ENCODE peak calls at places on chromosomes 2 and 18, in seven cellular contexts. One of them, this sample, is unnamed. For H3K4me1, the result is how much of the 10 kb centered on the place peaks cover.

GRCh38 chr2:85318222-85319182 is 9.3 kb downstream of the TGOLN2 start:
- DNase-seq in heart right ventricle: no peak
- DNase-seq in H9: no peak
- DNase-seq in SJSA1: no peak
- DNase-seq in CD8-positive, alpha-beta T cell: peak
- DNase-seq in fibroblast of lung: peak
- DNase-seq in small intestine: no peak
- DNase-seq in this sample: no peak

GRCh38 chr18:1483386-1483785 is 578.7 kb downstream of the ADCYAP1 start:
- DNase-seq in heart right ventricle: no peak
- DNase-seq in H9: no peak
- DNase-seq in SJSA1: no peak
- DNase-seq in CD8-positive, alpha-beta T cell: no peak
- DNase-seq in fibroblast of lung: no peak
- DNase-seq in small intestine: no peak
- DNase-seq in this sample: no peak

GRCh38 chr2:80858955-80859354 is 554.4 kb upstream of the LRRTM1 start:
- DNase-seq in heart right ventricle: no peak
- DNase-seq in H9: no peak
- DNase-seq in SJSA1: no peak
- DNase-seq in CD8-positive, alpha-beta T cell: no peak
- DNase-seq in fibroblast of lung: no peak
- DNase-seq in small intestine: no peak
- DNase-seq in this sample: no peak

GRCh38 chr2:129400825-129401224 is 578.6 kb upstream of the RAB6C start:
- DNase-seq in heart right ventricle: no peak
- DNase-seq in H9: no peak
- DNase-seq in SJSA1: no peak
- DNase-seq in CD8-positive, alpha-beta T cell: no peak
- DNase-seq in fibroblast of lung: no peak
- DNase-seq in small intestine: no peak
- DNase-seq in this sample: no peak

GRCh38 chr2:27756544-27757498 is 14.7 kb upstream of the MRPL33 start:
- DNase-seq in heart right ventricle: peak
- DNase-seq in H9: no peak
- DNase-seq in SJSA1: no peak
- DNase-seq in CD8-positive, alpha-beta T cell: no peak
- DNase-seq in fibroblast of lung: no peak
- DNase-seq in small intestine: no peak
- DNase-seq in this sample: no peak

GRCh38 chr18:31042391-31043181 is at the start of gene DSC3:
- DNase-seq in heart right ventricle: no peak
- DNase-seq in H9: peak
- DNase-seq in SJSA1: peak
- DNase-seq in CD8-positive, alpha-beta T cell: no peak
- DNase-seq in fibroblast of lung: peak
- DNase-seq in small intestine: peak
- DNase-seq in this sample: no peak

GRCh38 chr2:11307764-11308415 is 36.5 kb downstream of the ROCK2 start:
- DNase-seq in heart right ventricle: no peak
- DNase-seq in H9: no peak
- DNase-seq in SJSA1: no peak
- DNase-seq in CD8-positive, alpha-beta T cell: no peak
- DNase-seq in fibroblast of lung: no peak
- DNase-seq in small intestine: no peak
- DNase-seq in this sample: no peak

GRCh38 chr18:46953195-46953594 is 35.8 kb downstream of the KATNAL2 start:
- DNase-seq in heart right ventricle: no peak
- DNase-seq in H9: no peak
- DNase-seq in SJSA1: no peak
- DNase-seq in CD8-positive, alpha-beta T cell: no peak
- DNase-seq in fibroblast of lung: no peak
- DNase-seq in small intestine: no peak
- DNase-seq in this sample: no peak

GRCh38 chr2:160783481-160783880 is 289.9 kb upstream of the RBMS1 start:
- DNase-seq in heart right ventricle: no peak
- DNase-seq in H9: no peak
- DNase-seq in SJSA1: no peak
- DNase-seq in CD8-positive, alpha-beta T cell: no peak
- DNase-seq in fibroblast of lung: no peak
- DNase-seq in small intestine: no peak
- DNase-seq in this sample: no peak

GRCh38 chr2:198913394-198914152 is 544.2 kb downstream of the SATB2 start:
- DNase-seq in heart right ventricle: no peak
- DNase-seq in H9: no peak
- DNase-seq in SJSA1: no peak
- DNase-seq in CD8-positive, alpha-beta T cell: no peak
- DNase-seq in fibroblast of lung: no peak
- DNase-seq in small intestine: no peak
- DNase-seq in this sample: no peak

GRCh38 chr2:238255146-238255545 is 15.3 kb upstream of the HES6 start:
- DNase-seq in heart right ventricle: no peak
- DNase-seq in H9: no peak
- DNase-seq in SJSA1: no peak
- DNase-seq in CD8-positive, alpha-beta T cell: no peak
- DNase-seq in fibroblast of lung: no peak
- DNase-seq in small intestine: no peak
- DNase-seq in this sample: no peak

GRCh38 chr2:234979204-234980167 is 27.7 kb downstream of the SH3BP4 start:
- DNase-seq in heart right ventricle: no peak
- DNase-seq in H9: no peak
- DNase-seq in SJSA1: peak
- DNase-seq in CD8-positive, alpha-beta T cell: no peak
- DNase-seq in fibroblast of lung: no peak
- DNase-seq in small intestine: no peak
- DNase-seq in this sample: no peak

GRCh38 chr2:184875911-184876310 is 277.6 kb downstream of the ZNF804A start:
- DNase-seq in heart right ventricle: no peak
- DNase-seq in H9: no peak
- DNase-seq in SJSA1: no peak
- DNase-seq in CD8-positive, alpha-beta T cell: no peak
- DNase-seq in fibroblast of lung: peak
- DNase-seq in small intestine: no peak
- DNase-seq in this sample: no peak

GRCh38 chr18:59837586-59837985 is 62.2 kb upstream of the PMAIP1 start:
- DNase-seq in heart right ventricle: peak
- DNase-seq in H9: peak
- DNase-seq in SJSA1: peak
- DNase-seq in CD8-positive, alpha-beta T cell: no peak
- DNase-seq in fibroblast of lung: peak
- DNase-seq in small intestine: peak
- DNase-seq in this sample: no peak

GRCh38 chr2:109230980-109231420 is 102.0 kb downstream of the SH3RF3 start:
- DNase-seq in heart right ventricle: no peak
- DNase-seq in H9: no peak
- DNase-seq in SJSA1: no peak
- DNase-seq in CD8-positive, alpha-beta T cell: no peak
- DNase-seq in fibroblast of lung: no peak
- DNase-seq in small intestine: no peak
- DNase-seq in this sample: no peak

GRCh38 chr2:166118180-166118579 is 9.6 kb downstream of the SCN1A start:
- DNase-seq in heart right ventricle: no peak
- DNase-seq in H9: no peak
- DNase-seq in SJSA1: no peak
- DNase-seq in CD8-positive, alpha-beta T cell: no peak
- DNase-seq in fibroblast of lung: no peak
- DNase-seq in small intestine: no peak
- DNase-seq in this sample: no peak

GRCh38 chr2:29293830-29294438 is 178.7 kb downstream of the CLIP4 start:
- DNase-seq in heart right ventricle: no peak
- DNase-seq in H9: peak
- DNase-seq in SJSA1: peak
- DNase-seq in CD8-positive, alpha-beta T cell: no peak
- DNase-seq in fibroblast of lung: peak
- DNase-seq in small intestine: peak
- DNase-seq in this sample: no peak

GRCh38 chr2:141923657-141924056 is 207.2 kb downstream of the LRP1B start:
- DNase-seq in heart right ventricle: no peak
- DNase-seq in H9: no peak
- DNase-seq in SJSA1: no peak
- DNase-seq in CD8-positive, alpha-beta T cell: no peak
- DNase-seq in fibroblast of lung: peak
- DNase-seq in small intestine: no peak
- DNase-seq in this sample: no peak

GRCh38 chr2:177535968-177536514 is 143.5 kb downstream of the AGPS start:
- DNase-seq in heart right ventricle: no peak
- DNase-seq in H9: no peak
- DNase-seq in SJSA1: no peak
- DNase-seq in CD8-positive, alpha-beta T cell: no peak
- DNase-seq in fibroblast of lung: no peak
- DNase-seq in small intestine: no peak
- DNase-seq in this sample: no peak

GRCh38 chr2:120783969-120784372 is 48.3 kb downstream of the GLI2 start:
- DNase-seq in heart right ventricle: no peak
- DNase-seq in H9: no peak
- DNase-seq in SJSA1: peak
- DNase-seq in CD8-positive, alpha-beta T cell: no peak
- DNase-seq in fibroblast of lung: no peak
- DNase-seq in small intestine: no peak
- DNase-seq in this sample: no peak
- H3K4me1 ChIP-seq in heart right ventricle: under half
- H3K4me1 ChIP-seq in H9: under half
- H3K4me1 ChIP-seq in SJSA1: half or more
- H3K4me1 ChIP-seq in CD8-positive, alpha-beta T cell: under half
- H3K4me1 ChIP-seq in fibroblast of lung: under half
- H3K4me1 ChIP-seq in small intestine: under half
- H3K4me1 ChIP-seq in this sample: half or more

GRCh38 chr18:57205641-57206040 is 58.8 kb downstream of the BOD1L2 start:
- DNase-seq in heart right ventricle: no peak
- DNase-seq in H9: no peak
- DNase-seq in SJSA1: no peak
- DNase-seq in CD8-positive, alpha-beta T cell: no peak
- DNase-seq in fibroblast of lung: no peak
- DNase-seq in small intestine: no peak
- DNase-seq in this sample: peak

GRCh38 chr18:57207124-57207916 is 60.4 kb downstream of the BOD1L2 start:
- DNase-seq in heart right ventricle: no peak
- DNase-seq in H9: no peak
- DNase-seq in SJSA1: no peak
- DNase-seq in CD8-positive, alpha-beta T cell: no peak
- DNase-seq in fibroblast of lung: no peak
- DNase-seq in small intestine: peak
- DNase-seq in this sample: peak

GRCh38 chr18:57209697-57210096 is 62.8 kb downstream of the BOD1L2 start:
- DNase-seq in heart right ventricle: no peak
- DNase-seq in H9: no peak
- DNase-seq in SJSA1: no peak
- DNase-seq in CD8-positive, alpha-beta T cell: no peak
- DNase-seq in fibroblast of lung: no peak
- DNase-seq in small intestine: peak
- DNase-seq in this sample: no peak

GRCh38 chr18:57210101-57210661 is 63.3 kb downstream of the BOD1L2 start:
- DNase-seq in heart right ventricle: peak
- DNase-seq in H9: peak
- DNase-seq in SJSA1: peak
- DNase-seq in CD8-positive, alpha-beta T cell: no peak
- DNase-seq in fibroblast of lung: peak
- DNase-seq in small intestine: peak
- DNase-seq in this sample: peak

DNA sequence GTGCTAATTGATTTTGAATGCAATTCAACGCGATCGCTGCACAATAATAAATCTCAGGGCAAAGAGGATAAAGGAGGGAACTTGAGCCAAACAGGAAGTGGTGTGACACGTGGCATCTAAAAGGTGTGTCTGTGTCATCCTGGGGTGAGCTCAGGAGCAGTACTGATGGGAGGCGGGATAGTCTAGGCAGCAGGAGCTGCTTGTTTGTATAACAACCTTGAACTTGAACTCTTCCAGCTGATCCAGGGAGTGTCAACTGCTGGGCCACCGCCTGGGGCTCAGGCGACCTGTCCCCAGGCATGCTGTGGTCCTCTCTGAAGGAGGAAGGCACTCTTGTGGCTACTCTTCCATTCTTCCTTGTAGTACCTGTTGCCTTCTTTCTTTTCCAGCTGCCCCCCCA is 61.2 kb downstream of the BOD1L2 start:
- DNase-seq in heart right ventricle: no peak
- DNase-seq in H9: no peak
- DNase-seq in SJSA1: no peak
- DNase-seq in CD8-positive, alpha-beta T cell: no peak
- DNase-seq in fibroblast of lung: no peak
- DNase-seq in small intestine: peak
- DNase-seq in this sample: no peak
- H3K4me1 ChIP-seq in heart right ventricle: under half
- H3K4me1 ChIP-seq in H9: under half
- H3K4me1 ChIP-seq in SJSA1: under half
- H3K4me1 ChIP-seq in CD8-positive, alpha-beta T cell: under half
- H3K4me1 ChIP-seq in fibroblast of lung: under half
- H3K4me1 ChIP-seq in small intestine: under half
- H3K4me1 ChIP-seq in this sample: under half

GRCh38 chr2:105730170-105730569 is 14.5 kb upstream of the NCK2 start:
- DNase-seq in heart right ventricle: no peak
- DNase-seq in H9: no peak
- DNase-seq in SJSA1: no peak
- DNase-seq in CD8-positive, alpha-beta T cell: no peak
- DNase-seq in fibroblast of lung: no peak
- DNase-seq in small intestine: peak
- DNase-seq in this sample: no peak

GRCh38 chr2:105732955-105733607 is 11.6 kb upstream of the NCK2 start:
- DNase-seq in heart right ventricle: no peak
- DNase-seq in H9: no peak
- DNase-seq in SJSA1: no peak
- DNase-seq in CD8-positive, alpha-beta T cell: no peak
- DNase-seq in fibroblast of lung: no peak
- DNase-seq in small intestine: no peak
- DNase-seq in this sample: no peak

GRCh38 chr2:105731511-105731910 is 13.2 kb upstream of the NCK2 start:
- DNase-seq in heart right ventricle: no peak
- DNase-seq in H9: no peak
- DNase-seq in SJSA1: no peak
- DNase-seq in CD8-positive, alpha-beta T cell: no peak
- DNase-seq in fibroblast of lung: no peak
- DNase-seq in small intestine: no peak
- DNase-seq in this sample: no peak

GRCh38 chr2:105734762-105735538 is 9.8 kb upstream of the NCK2 start:
- DNase-seq in heart right ventricle: no peak
- DNase-seq in H9: no peak
- DNase-seq in SJSA1: peak
- DNase-seq in CD8-positive, alpha-beta T cell: no peak
- DNase-seq in fibroblast of lung: peak
- DNase-seq in small intestine: no peak
- DNase-seq in this sample: no peak

DNA sequence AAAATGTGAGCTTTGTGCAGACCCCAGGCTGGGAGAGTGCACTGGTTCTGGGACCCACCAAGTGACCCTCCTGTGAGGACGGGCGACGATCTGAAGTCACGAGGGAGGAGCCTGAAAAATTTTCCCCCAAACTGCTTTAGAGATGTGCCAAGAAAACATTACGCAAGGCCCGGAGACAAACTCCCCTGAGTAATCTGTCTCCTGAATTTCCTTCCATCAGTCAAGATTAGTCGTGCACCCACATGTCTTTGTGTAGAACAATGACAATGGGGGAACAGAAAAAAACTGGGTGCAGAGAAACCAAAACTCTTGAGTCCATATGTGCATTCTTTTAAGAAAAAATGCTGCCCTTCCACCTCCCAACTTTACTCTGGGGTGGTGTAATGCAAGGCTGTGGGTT is 12.6 kb upstream of the NCK2 start:
- DNase-seq in heart right ventricle: no peak
- DNase-seq in H9: no peak
- DNase-seq in SJSA1: no peak
- DNase-seq in CD8-positive, alpha-beta T cell: no peak
- DNase-seq in fibroblast of lung: peak
- DNase-seq in small intestine: no peak
- DNase-seq in this sample: no peak
- H3K4me1 ChIP-seq in heart right ventricle: under half
- H3K4me1 ChIP-seq in H9: under half
- H3K4me1 ChIP-seq in SJSA1: under half
- H3K4me1 ChIP-seq in CD8-positive, alpha-beta T cell: under half
- H3K4me1 ChIP-seq in fibroblast of lung: under half
- H3K4me1 ChIP-seq in small intestine: under half
- H3K4me1 ChIP-seq in this sample: under half

GRCh38 chr2:8573942-8574195 is 108.0 kb upstream of the ID2 start:
- DNase-seq in heart right ventricle: no peak
- DNase-seq in H9: no peak
- DNase-seq in SJSA1: no peak
- DNase-seq in CD8-positive, alpha-beta T cell: no peak
- DNase-seq in fibroblast of lung: no peak
- DNase-seq in small intestine: no peak
- DNase-seq in this sample: no peak
- H3K4me1 ChIP-seq in heart right ventricle: under half
- H3K4me1 ChIP-seq in H9: under half
- H3K4me1 ChIP-seq in SJSA1: under half
- H3K4me1 ChIP-seq in CD8-positive, alpha-beta T cell: under half
- H3K4me1 ChIP-seq in fibroblast of lung: under half
- H3K4me1 ChIP-seq in small intestine: under half
- H3K4me1 ChIP-seq in this sample: under half